ENCODE peak calls at places on chromosome 21, in seven cellular contexts. C is SK-N-SH, H is HCT116, Q is K562, D is H1, S is HepG2, B is GM12878. W is an unnamed sample.

GRCh38 chr21:41878831-41879189 is 334 bp downstream of the PRDM15 start:
- DNase-seq in D (peak), S (peak), C (peak), Q (peak), H (peak), B (no peak), W (peak)

GRCh38 chr21:29645666-29646553 is 293.9 kb downstream of the GRIK1 start:
- DNase-seq in Q (no peak), H (no peak), D (no peak), C (no peak), S (no peak), B (no peak), W (no peak)

GRCh38 chr21:27213328-27213727 is 246.4 kb upstream of the ADAMTS5 start:
- DNase-seq in D (no peak), S (no peak), C (no peak), H (no peak), B (no peak), Q (no peak), W (no peak)

GRCh38 chr21:19034041-19034440 is 630.5 kb upstream of the TMPRSS15 start:
- DNase-seq in Q (no peak), C (no peak), S (no peak), D (no peak), B (no peak), H (no peak), W (peak)

GRCh38 chr21:33949516-33950424 is 34.2 kb upstream of the ATP5PO start:
- DNase-seq in D (peak), C (no peak), S (no peak), B (peak), Q (no peak), H (no peak), W (no peak)

GRCh38 chr21:25909341-25909740 is 174.6 kb downstream of the GABPA start:
- DNase-seq in C (no peak), Q (no peak), D (no peak), S (no peak), H (no peak), B (no peak), W (no peak)

GRCh38 chr21:27248791-27249190 is 281.9 kb upstream of the ADAMTS5 start:
- DNase-seq in C (no peak), D (no peak), H (no peak), S (no peak), Q (no peak), B (no peak), W (no peak)

GRCh38 chr21:40640427-40640826 is 206.5 kb downstream of the DSCAM start:
- DNase-seq in S (no peak), D (no peak), B (no peak), H (no peak), C (no peak), Q (no peak), W (no peak)

GRCh38 chr21:15004721-15005370 is 60.0 kb downstream of the NRIP1 start:
- DNase-seq in D (no peak), C (no peak), Q (no peak), B (no peak), H (no peak), S (no peak), W (no peak)

GRCh38 chr21:28144653-28145052 is 848.0 kb downstream of the LTN1 start:
- DNase-seq in B (no peak), Q (no peak), C (no peak), H (no peak), D (no peak), S (no peak), W (no peak)

DNA sequence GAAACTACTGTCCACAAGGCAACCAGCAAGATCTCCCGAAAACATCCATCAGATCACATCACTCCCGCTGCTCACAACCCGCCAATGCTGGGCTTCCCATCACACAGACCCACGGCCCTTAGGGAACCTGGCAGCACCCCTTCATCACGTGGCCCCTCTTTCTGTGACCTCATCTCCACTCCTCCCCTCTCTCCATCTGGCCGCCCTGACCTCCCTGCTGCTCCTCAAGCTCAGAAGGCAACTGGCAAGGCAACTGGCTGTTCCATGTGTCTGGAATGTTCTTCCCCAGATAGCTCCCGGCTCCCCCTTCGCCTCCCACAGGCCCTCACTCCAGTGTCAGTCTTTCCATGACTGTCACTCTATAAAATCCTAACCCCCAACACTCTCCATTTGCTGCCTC is 113.0 kb upstream of the ERG start:
- DNase-seq in S (no peak), Q (no peak), C (no peak), H (no peak), B (no peak), D (no peak), W (no peak)
- TF ChIP-seq JUND in S (no peak), Q (no peak), C (no peak), H (no peak), B (no peak), D (no peak), W (no peak)

DNA sequence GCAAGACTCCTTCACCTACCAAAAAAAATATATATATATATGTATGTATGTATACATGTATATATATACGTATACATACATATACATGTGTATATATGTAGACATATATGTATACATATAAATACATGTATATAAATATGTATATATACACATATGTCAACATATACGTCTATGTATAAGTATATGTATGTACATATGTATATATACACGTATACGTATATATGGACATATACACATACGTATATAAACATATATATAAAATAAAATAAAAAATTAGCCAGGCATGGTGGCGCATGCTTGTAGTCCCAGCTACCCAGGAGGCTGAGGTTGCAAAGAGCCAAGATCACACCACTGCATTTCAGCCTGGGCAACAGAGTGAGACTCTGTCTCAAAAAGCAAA is 31.6 kb downstream of the BRWD1 start:
- DNase-seq in H (no peak), Q (no peak), C (no peak), D (no peak), S (no peak), B (no peak), W (no peak)
- TF ChIP-seq JUND in H (no peak), Q (no peak), C (no peak), D (no peak), S (no peak), B (no peak), W (no peak)

GRCh38 chr21:45442276-45442675 is 37.3 kb downstream of the COL18A1 start:
- DNase-seq in H (no peak), Q (no peak), D (no peak), B (no peak), C (no peak), S (no peak), W (no peak)

GRCh38 chr21:45441431-45442255 is 36.7 kb downstream of the COL18A1 start:
- DNase-seq in S (no peak), C (no peak), H (no peak), D (no peak), B (no peak), Q (no peak), W (no peak)

GRCh38 chr21:45445369-45445768 is 40.4 kb downstream of the COL18A1 start:
- DNase-seq in C (no peak), S (no peak), B (no peak), Q (no peak), D (no peak), H (no peak), W (no peak)

GRCh38 chr21:45444385-45444784 is 39.4 kb downstream of the COL18A1 start:
- DNase-seq in B (no peak), C (no peak), D (no peak), S (no peak), H (no peak), Q (no peak), W (no peak)

DNA sequence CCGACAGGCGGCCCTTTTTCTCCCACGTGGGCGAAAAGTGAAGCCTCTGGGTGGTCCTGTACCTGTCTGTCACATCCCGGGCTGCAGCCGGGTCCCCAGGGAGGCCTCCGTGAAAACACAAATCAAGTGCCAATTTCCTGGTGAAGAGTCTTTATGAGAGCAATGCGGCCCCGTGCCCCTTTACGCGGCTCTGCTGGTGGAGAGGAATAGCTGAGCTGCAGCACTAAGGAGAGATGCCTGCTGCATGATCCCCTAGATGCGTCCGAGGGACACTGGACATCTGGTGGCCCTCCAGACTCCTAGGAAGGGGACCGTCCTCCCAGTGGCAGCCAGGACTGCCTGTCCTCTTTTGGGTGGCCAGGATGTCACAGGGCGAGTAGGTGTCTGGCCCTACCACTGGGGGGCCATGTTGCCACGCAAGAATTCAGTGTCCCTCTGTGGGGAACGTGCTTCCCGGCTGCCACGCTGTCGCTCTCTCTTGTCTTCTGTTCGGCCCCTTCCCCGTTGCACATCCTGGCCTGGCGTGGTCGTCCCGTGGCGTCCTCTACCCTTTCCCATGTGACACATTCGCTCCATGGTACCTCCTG is 38.7 kb downstream of the COL18A1 start:
- DNase-seq in B (no peak), S (no peak), H (no peak), D (no peak), Q (no peak), C (no peak), W (peak)
- TF ChIP-seq JUND in B (no peak), S (no peak), H (no peak), D (no peak), Q (no peak), C (no peak), W (no peak)

GRCh38 chr21:45620201-45620600 is 23.3 kb upstream of the PCBP3 start:
- DNase-seq in Q (no peak), H (no peak), B (no peak), C (peak), D (no peak), S (no peak), W (no peak)

GRCh38 chr21:45615145-45615711 is 28.3 kb upstream of the PCBP3 start:
- DNase-seq in Q (peak), S (peak), B (peak), D (no peak), H (no peak), C (peak), W (peak)

GRCh38 chr21:45617021-45617930 is 26.2 kb upstream of the PCBP3 start:
- DNase-seq in D (no peak), Q (no peak), B (no peak), S (no peak), C (no peak), H (no peak), W (no peak)

GRCh38 chr21:45618846-45619485 is 24.6 kb upstream of the PCBP3 start:
- DNase-seq in Q (no peak), S (no peak), B (no peak), H (no peak), C (peak), D (no peak), W (no peak)

DNA sequence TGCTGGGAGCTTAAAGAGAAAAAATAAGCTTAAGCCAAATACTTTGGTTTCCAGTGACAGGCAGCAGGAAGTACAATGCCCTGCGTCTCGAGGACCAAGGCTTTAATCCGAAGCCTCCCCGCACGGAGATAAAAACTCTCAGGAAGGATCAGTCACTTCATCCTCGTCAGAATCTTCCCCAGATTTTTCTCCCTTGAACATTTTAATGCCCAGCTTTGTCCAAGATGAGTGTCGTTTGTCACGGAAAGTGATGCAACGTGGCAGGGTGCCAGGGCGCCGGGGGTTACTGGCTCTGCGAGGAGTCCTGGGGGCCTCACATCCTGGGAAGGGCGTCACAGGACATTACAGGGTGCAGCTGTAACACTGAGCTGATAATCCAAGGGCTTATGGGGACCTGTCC is 25.2 kb upstream of the PCBP3 start:
- DNase-seq in H (no peak), C (peak), Q (no peak), S (no peak), D (no peak), B (no peak), W (no peak)
- TF ChIP-seq JUND in H (no peak), C (no peak), Q (no peak), S (no peak), D (no peak), B (no peak), W (no peak)

W was measured in T47D.